ENCODE peak calls at places on chromosomes 3 and 15, in nine cellular contexts. E is mammary epithelial cell, J is RWPE2, O is SJCRH30, A is stomach, P is tibial nerve, G is endothelial cell of umbilical vein, V is heart right ventricle, S is right atrium auricular region. X is an unnamed sample. For H3K4me1, the result is how much of the 10 kb centered on the place peaks cover.

GRCh38 chr3:10706156-10707088 is 109.6 kb upstream of the SLC6A11 start:
- DNase-seq in E (no peak), J (no peak), O (no peak), A (no peak), P (no peak), G (no peak), V (no peak), S (no peak), X (no peak)

GRCh38 chr15:25763206-25763880 is 99.8 kb downstream of the ATP10A start:
- DNase-seq in E (no peak), J (no peak), O (peak), A (peak), P (no peak), G (no peak), V (no peak), S (peak), X (no peak)

GRCh38 chr3:79019137-79019923 is 748.5 kb downstream of the ROBO1 start:
- DNase-seq in E (peak), J (peak), O (peak), A (peak), P (peak), G (peak), V (peak), S (peak), X (peak)

GRCh38 chr15:77160562-77161481 is 89.9 kb upstream of the TSPAN3 start:
- DNase-seq in E (peak), J (no peak), O (no peak), A (peak), P (no peak), G (peak), V (no peak), S (no peak), X (no peak)

GRCh38 chr3:37200141-37200540 is 25.8 kb upstream of the LRRFIP2 start:
- DNase-seq in E (no peak), J (no peak), O (no peak), A (no peak), P (no peak), G (no peak), V (no peak), S (no peak), X (no peak)

GRCh38 chr3:129121016-129121791 is 400 bp downstream of the RAB43 start:
- DNase-seq in E (no peak), J (no peak), O (peak), A (peak), P (no peak), G (peak), V (no peak), S (peak), X (peak)

GRCh38 chr3:133620066-133620784 is 41.5 kb downstream of the TOPBP1 start:
- DNase-seq in E (no peak), J (no peak), O (no peak), A (no peak), P (no peak), G (no peak), V (no peak), S (no peak), X (no peak)

GRCh38 chr15:32866486-32867312 is 148.9 kb downstream of the GREM1 start:
- DNase-seq in E (no peak), J (no peak), O (no peak), A (no peak), P (no peak), G (no peak), V (no peak), S (no peak), X (no peak)

GRCh38 chr3:123635220-123635619 is 50.4 kb upstream of the HACD2 start:
- DNase-seq in E (peak), J (no peak), O (peak), A (no peak), P (no peak), G (no peak), V (no peak), S (no peak), X (no peak)

GRCh38 chr15:64019764-64020163 is 26.5 kb downstream of the DAPK2 start:
- DNase-seq in E (no peak), J (no peak), O (peak), A (peak), P (no peak), G (peak), V (peak), S (no peak), X (no peak)

GRCh38 chr3:75396316-75396802 is 267.8 kb upstream of the FRG2C start:
- DNase-seq in E (no peak), J (no peak), O (no peak), A (no peak), P (no peak), G (no peak), V (no peak), S (no peak), X (peak)

GRCh38 chr15:88835646-88836045 is 32.4 kb downstream of the ACAN start:
- DNase-seq in E (peak), J (no peak), O (no peak), A (no peak), P (no peak), G (no peak), V (no peak), S (no peak), X (no peak)

GRCh38 chr15:22878103-22878502 is 39.6 kb downstream of the NIPA2 start:
- DNase-seq in E (no peak), J (no peak), O (peak), A (no peak), P (no peak), G (no peak), V (no peak), S (no peak), X (no peak)

GRCh38 chr15:55858661-55859060 is 115.7 kb upstream of the PRTG start:
- DNase-seq in E (no peak), J (no peak), O (peak), A (no peak), P (no peak), G (no peak), V (no peak), S (no peak), X (no peak)

GRCh38 chr3:96869316-96869715 is 54.9 kb downstream of the EPHA6 start:
- DNase-seq in E (no peak), J (no peak), O (no peak), A (no peak), P (no peak), G (no peak), V (no peak), S (no peak), X (no peak)

GRCh38 chr15:69753867-69754266 is 301.2 kb downstream of the RPLP1 start:
- DNase-seq in E (no peak), J (no peak), O (no peak), A (no peak), P (no peak), G (no peak), V (no peak), S (no peak), X (no peak)

GRCh38 chr3:141386611-141387110 is 18.4 kb downstream of the ZBTB38 start:
- DNase-seq in E (no peak), J (no peak), O (no peak), A (no peak), P (no peak), G (no peak), V (no peak), S (no peak), X (no peak)

GRCh38 chr15:70584838-70585706 is 178.3 kb downstream of the UACA start:
- DNase-seq in E (peak), J (no peak), O (no peak), A (peak), P (no peak), G (no peak), V (no peak), S (no peak), X (peak)

GRCh38 chr15:64461577-64462162 is 1.3 kb downstream of the ZNF609 start:
- DNase-seq in E (no peak), J (no peak), O (no peak), A (peak), P (no peak), G (peak), V (peak), S (no peak), X (no peak)

GRCh38 chr3:79187441-79187840 is 580.4 kb downstream of the ROBO1 start:
- DNase-seq in E (no peak), J (no peak), O (no peak), A (no peak), P (no peak), G (no peak), V (no peak), S (no peak), X (no peak)

GRCh38 chr3:54969652-54970051 is 41.8 kb upstream of the LRTM1 start:
- DNase-seq in E (no peak), J (no peak), O (peak), A (no peak), P (no peak), G (no peak), V (no peak), S (no peak), X (no peak)

GRCh38 chr3:13579089-13579488 is 30.2 kb downstream of the FBLN2 start:
- DNase-seq in E (peak), J (no peak), O (no peak), A (no peak), P (no peak), G (no peak), V (no peak), S (no peak), X (no peak)

GRCh38 chr3:140177943-140178342 is 243.0 kb downstream of the CLSTN2 start:
- DNase-seq in E (no peak), J (no peak), O (no peak), A (no peak), P (no peak), G (no peak), V (no peak), S (no peak), X (no peak)

GRCh38 chr3:42031808-42032475 is 59.2 kb upstream of the TRAK1 start:
- DNase-seq in E (no peak), J (no peak), O (no peak), A (no peak), P (no peak), G (peak), V (peak), S (peak), X (peak)

GRCh38 chr3:50588759-50589433 is 19.6 kb downstream of the HEMK1 start:
- DNase-seq in E (peak), J (no peak), O (peak), A (no peak), P (no peak), G (no peak), V (no peak), S (no peak), X (no peak)

GRCh38 chr15:73602444-73602843 is 30.7 kb downstream of the NPTN start:
- DNase-seq in E (no peak), J (no peak), O (no peak), A (no peak), P (no peak), G (peak), V (no peak), S (no peak), X (no peak)

GRCh38 chr3:142623209-142623608 is 27.0 kb downstream of the PLS1 start:
- DNase-seq in E (no peak), J (no peak), O (no peak), A (no peak), P (no peak), G (no peak), V (no peak), S (no peak), X (no peak)

GRCh38 chr15:35254052-35254451 is 169.0 kb upstream of the NANOGP8 start:
- DNase-seq in E (no peak), J (no peak), O (no peak), A (no peak), P (no peak), G (no peak), V (no peak), S (no peak), X (no peak)

GRCh38 chr3:101279765-101280385 is 40.5 kb downstream of the IMPG2 start:
- DNase-seq in E (peak), J (no peak), O (peak), A (no peak), P (no peak), G (no peak), V (no peak), S (no peak), X (no peak)

GRCh38 chr15:89399390-89400120 is 64.9 kb upstream of the POLG start:
- DNase-seq in E (no peak), J (no peak), O (peak), A (no peak), P (no peak), G (no peak), V (no peak), S (no peak), X (peak)

GRCh38 chr15:25909325-25909724 is 46.2 kb upstream of the ATP10A start:
- DNase-seq in E (no peak), J (no peak), O (no peak), A (no peak), P (no peak), G (no peak), V (no peak), S (no peak), X (no peak)

GRCh38 chr15:50218691-50219090 is 36.7 kb downstream of the SLC27A2 start:
- DNase-seq in E (no peak), J (no peak), O (no peak), A (no peak), P (no peak), G (peak), V (no peak), S (no peak), X (no peak)

GRCh38 chr3:3237979-3238378 is 58.5 kb upstream of the CRBN start:
- DNase-seq in E (no peak), J (no peak), O (no peak), A (no peak), P (no peak), G (no peak), V (no peak), S (no peak), X (no peak)

GRCh38 chr15:42921049-42921731 is 612 bp upstream of the TTBK2 start:
- DNase-seq in E (peak), J (no peak), O (no peak), A (peak), P (peak), G (peak), V (no peak), S (no peak), X (no peak)

GRCh38 chr3:193744822-193745684 is 152.0 kb downstream of the OPA1 start:
- DNase-seq in E (no peak), J (no peak), O (no peak), A (no peak), P (no peak), G (no peak), V (no peak), S (no peak), X (no peak)

GRCh38 chr15:70121656-70122297 is 24.1 kb upstream of the TLE3 start:
- DNase-seq in E (peak), J (no peak), O (peak), A (peak), P (peak), G (peak), V (no peak), S (peak), X (peak)

GRCh38 chr15:42070276-42070965 is 23.9 kb downstream of the PLA2G4D start:
- DNase-seq in E (no peak), J (no peak), O (no peak), A (peak), P (no peak), G (no peak), V (no peak), S (no peak), X (no peak)

GRCh38 chr3:16059081-16059537 is 115.4 kb upstream of the GALNT15 start:
- DNase-seq in E (no peak), J (no peak), O (no peak), A (no peak), P (no peak), G (no peak), V (no peak), S (no peak), X (no peak)
- H3K4me1 ChIP-seq in E (under half), J (under half), O (under half), A (under half), P (half or more), G (half or more), V (under half), S (under half), X (under half)

DNA sequence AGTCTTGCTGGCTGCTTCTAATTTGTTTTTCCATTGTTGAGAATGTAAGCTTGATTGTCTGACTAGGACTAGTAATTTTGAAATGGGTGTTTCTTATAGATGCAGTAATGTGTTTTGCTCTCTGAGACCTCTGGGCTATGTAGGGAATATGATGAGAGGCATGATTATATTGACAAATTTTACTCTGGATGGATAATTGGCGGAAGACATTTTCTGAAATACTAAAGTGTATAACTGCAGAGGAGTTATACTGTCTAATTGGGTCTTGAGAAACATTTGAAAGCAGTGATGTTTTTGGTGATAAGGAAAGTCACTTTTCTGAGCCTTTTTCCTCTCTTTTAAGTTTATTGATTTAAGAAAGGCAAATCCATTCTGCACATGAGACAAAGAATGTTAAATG is 1.8 kb downstream of the ATP2C1 start:
- DNase-seq in E (peak), J (no peak), O (no peak), A (no peak), P (no peak), G (peak), V (no peak), S (no peak), X (no peak)
- H3K4me3 ChIP-seq in E (peak), J (no peak), O (peak), A (no peak), P (no peak), G (peak), V (no peak), S (no peak), X (peak)

GRCh38 chr3:72035606-72036005 is 250.7 kb upstream of the PROK2 start:
- DNase-seq in E (no peak), J (no peak), O (no peak), A (no peak), P (no peak), G (no peak), V (no peak), S (no peak), X (no peak)
- H3K27ac ChIP-seq in E (no peak), J (no peak), O (no peak), A (no peak), P (no peak), G (no peak), V (no peak), S (no peak), X (no peak)

GRCh38 chr3:146154316-146154715 is 6.7 kb downstream of the PLOD2 start:
- DNase-seq in E (no peak), J (no peak), O (no peak), A (no peak), P (no peak), G (no peak), V (no peak), S (no peak), X (no peak)

GRCh38 chr3:146157325-146158060 is 3.5 kb downstream of the PLOD2 start:
- DNase-seq in E (no peak), J (no peak), O (no peak), A (no peak), P (no peak), G (peak), V (no peak), S (no peak), X (no peak)

GRCh38 chr3:146156801-146157310 is 4.1 kb downstream of the PLOD2 start:
- DNase-seq in E (no peak), J (no peak), O (no peak), A (peak), P (no peak), G (peak), V (no peak), S (no peak), X (no peak)

GRCh38 chr3:146155022-146155421 is 6.0 kb downstream of the PLOD2 start:
- DNase-seq in E (no peak), J (no peak), O (no peak), A (no peak), P (no peak), G (no peak), V (no peak), S (no peak), X (no peak)

DNA sequence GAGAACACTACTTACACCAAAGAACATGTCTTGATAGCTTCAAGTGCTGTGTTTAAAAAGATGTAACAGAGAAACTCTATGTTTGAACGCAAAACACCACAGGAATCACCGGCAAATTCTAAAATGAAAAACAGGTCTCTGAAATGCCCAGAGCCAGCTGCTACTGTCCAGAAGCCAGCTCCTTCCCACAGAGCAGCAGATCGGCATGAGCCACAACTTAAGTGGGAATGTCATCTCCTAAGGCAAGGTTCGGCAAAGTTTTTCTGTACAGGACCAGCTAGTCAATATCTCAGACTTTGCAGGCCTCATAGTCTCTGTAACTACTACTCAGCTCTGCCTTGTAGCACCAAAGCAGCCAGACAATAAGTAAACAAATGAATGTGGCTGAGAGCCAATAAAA is 4.9 kb downstream of the PLOD2 start:
- DNase-seq in E (no peak), J (no peak), O (peak), A (no peak), P (no peak), G (peak), V (no peak), S (no peak), X (no peak)
- H3K4me1 ChIP-seq in E (under half), J (under half), O (under half), A (under half), P (half or more), G (under half), V (under half), S (half or more), X (under half)

GRCh38 chr3:190048831-190049541 is 71.7 kb downstream of the P3H2 start:
- DNase-seq in E (peak), J (no peak), O (no peak), A (no peak), P (no peak), G (peak), V (no peak), S (no peak), X (peak)
- H3K4me3 ChIP-seq in E (no peak), J (peak), O (no peak), A (no peak), P (no peak), G (no peak), V (peak), S (no peak), X (no peak)

GRCh38 chr3:16907245-16907644 is 22.5 kb downstream of the PLCL2 start:
- DNase-seq in E (no peak), J (no peak), O (no peak), A (no peak), P (no peak), G (peak), V (no peak), S (no peak), X (no peak)
- H3K27ac ChIP-seq in E (no peak), J (no peak), O (no peak), A (peak), P (peak), G (peak), V (peak), S (peak), X (no peak)

GRCh38 chr3:195185574-195185973 is 85.4 kb downstream of the XXYLT1 start:
- DNase-seq in E (peak), J (no peak), O (no peak), A (no peak), P (no peak), G (no peak), V (no peak), S (no peak), X (no peak)

GRCh38 chr3:195188530-195188917 is 82.4 kb downstream of the XXYLT1 start:
- DNase-seq in E (no peak), J (no peak), O (no peak), A (no peak), P (no peak), G (no peak), V (no peak), S (no peak), X (no peak)

GRCh38 chr3:195184716-195185421 is 86.1 kb downstream of the XXYLT1 start:
- DNase-seq in E (no peak), J (no peak), O (no peak), A (no peak), P (no peak), G (no peak), V (no peak), S (no peak), X (no peak)

GRCh38 chr3:195187609-195188529 is 83.1 kb downstream of the XXYLT1 start:
- DNase-seq in E (peak), J (no peak), O (no peak), A (no peak), P (no peak), G (peak), V (no peak), S (no peak), X (no peak)

DNA sequence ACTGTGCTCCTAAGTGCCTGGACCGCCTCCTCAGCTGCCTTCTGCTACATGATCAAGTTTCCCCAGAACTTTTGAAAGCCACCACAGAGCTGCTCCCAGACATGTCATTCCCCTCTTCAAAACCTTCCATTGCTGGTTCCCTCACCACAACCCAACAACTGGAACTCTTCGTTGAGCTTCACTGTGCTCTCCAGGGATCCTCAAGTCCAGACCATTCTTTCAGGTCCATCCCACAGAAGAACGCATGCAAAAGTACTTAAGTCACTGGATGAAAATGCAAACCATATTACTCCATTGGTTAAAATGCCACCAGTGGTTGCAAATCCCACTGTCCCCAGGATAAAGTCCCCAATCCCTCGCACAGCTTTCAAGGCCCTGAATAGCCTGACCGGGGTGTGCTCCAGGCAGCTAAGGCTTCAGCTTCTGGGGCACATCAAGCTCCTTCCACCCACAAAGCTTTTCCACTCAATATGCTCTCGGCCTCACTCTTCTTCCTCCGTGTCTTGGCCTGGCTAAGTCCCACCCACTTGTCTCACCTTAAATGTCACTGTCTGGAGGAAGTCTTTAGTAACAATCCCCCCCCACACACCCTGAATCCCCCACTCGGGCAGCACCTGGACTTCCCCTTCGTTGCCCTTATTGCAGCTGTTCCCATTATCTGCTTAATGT is 84.8 kb downstream of the XXYLT1 start:
- DNase-seq in E (no peak), J (no peak), O (no peak), A (no peak), P (no peak), G (no peak), V (no peak), S (no peak), X (no peak)
- H3K4me1 ChIP-seq in E (under half), J (under half), O (under half), A (under half), P (under half), G (under half), V (under half), S (under half), X (under half)